ENCODE peak calls at places on chromosomes 4 and X, in four cellular contexts. J is heart left ventricle, W is head of caudate nucleus, A is 8988T. G is an unnamed sample.

GRCh38 chr4:20254517-20255250 is 3.0 kb downstream of the SLIT2 start:
- DNase-seq in J (peak), W (peak), A (no peak), G (peak)

GRCh38 chrX:38636949-38637819 is 75.8 kb downstream of the TSPAN7 start:
- DNase-seq in J (no peak), W (no peak), A (no peak), G (peak)

GRCh38 chr4:6732441-6733357 is 16.7 kb downstream of the BLOC1S4 start:
- DNase-seq in J (peak), W (peak), A (no peak), G (peak)

GRCh38 chrX:141989802-141990201 is 86.1 kb downstream of the MAGEC1 start:
- DNase-seq in J (no peak), W (no peak), A (no peak), G (no peak)

GRCh38 chr4:74158561-74159396 is 861 bp downstream of the MTHFD2L start:
- DNase-seq in J (no peak), W (no peak), A (no peak), G (no peak)

GRCh38 chr4:47154816-47155370 is 123.5 kb downstream of the GABRB1 start:
- DNase-seq in J (no peak), W (peak), A (no peak), G (no peak)

GRCh38 chr4:7282094-7282370 is 89.7 kb downstream of the SORCS2 start:
- DNase-seq in J (no peak), W (no peak), A (no peak), G (no peak)

GRCh38 chrX:110851780-110852179 is 56.2 kb upstream of the CHRDL1 start:
- DNase-seq in J (no peak), W (no peak), A (no peak), G (no peak)

GRCh38 chr4:110196871-110197420 is 1.5 kb downstream of the ELOVL6 start:
- DNase-seq in J (peak), W (peak), A (peak), G (peak)

GRCh38 chr4:138851626-138852443 is 163.7 kb upstream of the NOCT start:
- DNase-seq in J (no peak), W (peak), A (no peak), G (no peak)

GRCh38 chrX:4710618-4711433 is 997.4 kb upstream of the PRKX start:
- DNase-seq in J (no peak), W (no peak), A (no peak), G (no peak)

GRCh38 chrX:108347800-108348199 is 90.4 kb downstream of the COL4A6 start:
- DNase-seq in J (no peak), W (no peak), A (no peak), G (no peak)

GRCh38 chr4:14856076-14856926 is 146.0 kb upstream of the CPEB2 start:
- DNase-seq in J (no peak), W (no peak), A (no peak), G (no peak)

GRCh38 chrX:120304241-120304640 is 7.0 kb downstream of the TMEM255A start:
- DNase-seq in J (no peak), W (no peak), A (no peak), G (no peak)

GRCh38 chr4:85713005-85713404 is 238.1 kb downstream of the ARHGAP24 start:
- DNase-seq in J (no peak), W (no peak), A (no peak), G (no peak)

GRCh38 chr4:102625232-102625930 is 124.2 kb downstream of the NFKB1 start:
- DNase-seq in J (peak), W (peak), A (peak), G (no peak)

GRCh38 chrX:14398725-14399124 is 130.6 kb upstream of the GLRA2 start:
- DNase-seq in J (no peak), W (no peak), A (no peak), G (no peak)

GRCh38 chrX:70508296-70508911 is 63.8 kb downstream of the DLG3 start:
- DNase-seq in J (no peak), W (no peak), A (no peak), G (no peak)

GRCh38 chr4:141246243-141246642 is 25.5 kb downstream of the ZNF330 start:
- DNase-seq in J (no peak), W (no peak), A (no peak), G (no peak)

GRCh38 chr4:2051086-2051485 is 8.0 kb upstream of the NAT8L start:
- DNase-seq in J (no peak), W (no peak), A (peak), G (no peak)

GRCh38 chr4:65046496-65047101 is 623.7 kb downstream of the EPHA5 start:
- DNase-seq in J (no peak), W (no peak), A (no peak), G (no peak)

G was measured in osteocyte.